ENCODE peak calls at places on chromosome 6, in nine cellular contexts. X is omental fat pad, P is tibial artery, U is AG09309, S is neural progenitor cell, V is psoas muscle, W is body of pancreas, N is H9, Z is GM06990. Q is an unnamed sample.

GRCh38 chr6:152091851-152092341 is 284.4 kb downstream of the ESR1 start:
- DNase-seq in Z (no peak), P (no peak), N (no peak), W (no peak), U (peak), S (no peak), X (no peak), V (no peak), Q (no peak)

GRCh38 chr6:7541175-7542064 is at the start of gene DSP:
- DNase-seq in S (peak), U (no peak), Z (peak), P (no peak), X (no peak), N (peak), V (peak), W (peak), Q (peak)

GRCh38 chr6:63599243-63599642 is 27.0 kb downstream of the LOC128125822 start:
- DNase-seq in W (no peak), P (no peak), X (no peak), S (no peak), U (no peak), N (no peak), Z (no peak), V (no peak), Q (no peak)

GRCh38 chr6:39855356-39855995 is 63.3 kb downstream of the DAAM2 start:
- DNase-seq in P (no peak), U (no peak), Z (no peak), W (no peak), S (no peak), N (no peak), X (no peak), V (no peak), Q (no peak)

GRCh38 chr6:148524976-148525375 is 182.3 kb downstream of the SASH1 start:
- DNase-seq in Z (no peak), S (no peak), W (no peak), X (no peak), N (no peak), V (no peak), U (no peak), P (no peak), Q (no peak)

GRCh38 chr6:80454197-80454596 is 347.7 kb downstream of the BCKDHB start:
- DNase-seq in N (no peak), W (no peak), V (no peak), S (no peak), P (no peak), Z (peak), X (no peak), U (peak), Q (peak)

GRCh38 chr6:35605600-35605999 is 83.1 kb downstream of the FKBP5 start:
- DNase-seq in V (no peak), X (no peak), P (no peak), S (no peak), N (no peak), W (no peak), Z (no peak), U (no peak), Q (no peak)

GRCh38 chr6:143197377-143197776 is 136.7 kb downstream of the AIG1 start:
- DNase-seq in S (no peak), N (no peak), Z (no peak), P (no peak), U (no peak), W (no peak), V (no peak), X (no peak), Q (no peak)

DNA sequence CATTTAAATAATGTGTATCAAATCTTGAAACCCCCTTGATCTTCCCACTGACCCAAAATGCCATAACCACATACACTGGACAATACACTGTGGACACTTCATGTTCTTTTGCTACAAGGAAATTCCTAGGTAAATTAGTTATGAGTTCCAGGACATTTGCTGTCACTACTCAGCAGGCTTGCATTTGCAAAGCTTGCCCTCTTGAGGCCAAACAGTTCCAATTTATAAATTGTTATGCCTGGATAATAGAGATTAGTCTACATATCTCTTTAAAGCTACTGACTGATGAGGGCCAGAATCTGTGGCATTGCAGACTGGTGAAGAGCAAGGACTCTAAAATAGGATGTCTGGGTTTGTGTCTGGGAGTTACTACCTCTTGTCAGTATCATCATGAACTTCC is 17.4 kb upstream of the RAB32 start:
- DNase-seq in U (no peak), X (no peak), W (no peak), V (no peak), N (no peak), Z (no peak), P (no peak), S (no peak), Q (no peak)
- TF ChIP-seq CTCF in U (peak), X (no peak), W (no peak), V (no peak), N (peak), Z (no peak), P (no peak), S (peak), Q (no peak)

DNA sequence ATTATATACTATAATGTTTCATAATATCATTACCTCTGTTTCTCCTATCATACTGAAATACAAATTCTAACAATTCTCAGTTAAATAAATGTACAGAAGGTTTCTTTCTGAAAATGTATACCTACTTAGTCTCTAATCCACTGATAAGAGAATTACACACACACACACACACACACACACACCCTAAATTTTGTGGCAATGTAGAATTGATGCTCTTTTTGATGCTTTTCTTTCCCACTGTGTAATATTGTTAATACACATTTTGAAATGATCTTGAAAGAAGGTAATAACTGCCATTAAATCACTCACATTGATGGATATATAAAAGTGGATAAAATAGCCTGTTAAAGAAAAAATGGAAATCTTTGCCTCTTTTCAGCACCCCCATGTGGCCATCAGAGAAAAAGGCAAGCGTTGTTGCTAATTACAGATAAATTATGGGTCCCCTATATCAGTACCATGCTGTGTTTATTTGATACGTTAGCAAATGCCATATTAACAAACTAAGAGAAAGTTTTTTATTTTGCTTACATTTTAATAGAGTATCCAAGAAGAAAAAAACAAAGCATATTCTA is 76.6 kb upstream of the VGLL2 start:
- DNase-seq in U (no peak), Z (no peak), W (no peak), S (peak), X (no peak), N (no peak), P (no peak), V (no peak), Q (no peak)
- TF ChIP-seq CTCF in U (peak), Z (peak), W (no peak), S (peak), X (no peak), N (peak), P (no peak), V (peak), Q (no peak)

GRCh38 chr6:51934098-51934497 is 153.3 kb downstream of the PKHD1 start:
- DNase-seq in Z (no peak), X (no peak), W (no peak), N (peak), S (peak), U (no peak), V (no peak), P (no peak), Q (peak)
- TF ChIP-seq CTCF in Z (peak), X (no peak), W (no peak), N (peak), S (peak), U (peak), V (no peak), P (no peak), Q (peak)

DNA sequence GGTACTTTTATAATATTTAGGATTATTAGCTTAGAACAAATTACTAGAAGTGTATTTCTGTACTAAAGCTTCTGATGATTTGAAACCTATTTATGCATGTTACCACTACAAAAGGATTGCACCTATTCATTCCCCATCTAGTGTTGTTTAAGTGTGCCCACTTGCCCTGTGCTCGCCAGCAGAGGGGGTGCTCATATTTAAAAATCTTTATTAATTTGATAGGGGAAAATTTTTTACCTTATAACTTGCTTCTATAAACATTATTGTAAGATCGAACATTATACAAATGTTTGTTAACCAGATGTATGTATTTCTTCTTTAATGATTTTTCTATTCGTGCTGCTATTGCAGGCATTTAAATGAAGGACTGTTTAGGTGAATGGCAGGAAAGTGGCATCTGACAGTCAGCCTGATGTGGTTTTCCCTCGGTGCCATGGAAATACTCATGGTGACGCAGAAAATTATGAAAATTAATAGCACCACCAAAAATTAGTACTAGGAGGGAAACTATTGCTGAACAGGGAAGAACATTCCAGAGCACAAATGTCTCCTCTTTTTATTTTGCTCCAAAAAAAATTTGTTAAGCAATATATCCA is 44.1 kb upstream of the FNDC1 start:
- DNase-seq in S (no peak), V (no peak), X (no peak), P (no peak), Z (no peak), N (no peak), U (no peak), W (no peak), Q (no peak)
- TF ChIP-seq CTCF in S (peak), V (peak), X (no peak), P (no peak), Z (peak), N (peak), U (peak), W (no peak), Q (no peak)

DNA sequence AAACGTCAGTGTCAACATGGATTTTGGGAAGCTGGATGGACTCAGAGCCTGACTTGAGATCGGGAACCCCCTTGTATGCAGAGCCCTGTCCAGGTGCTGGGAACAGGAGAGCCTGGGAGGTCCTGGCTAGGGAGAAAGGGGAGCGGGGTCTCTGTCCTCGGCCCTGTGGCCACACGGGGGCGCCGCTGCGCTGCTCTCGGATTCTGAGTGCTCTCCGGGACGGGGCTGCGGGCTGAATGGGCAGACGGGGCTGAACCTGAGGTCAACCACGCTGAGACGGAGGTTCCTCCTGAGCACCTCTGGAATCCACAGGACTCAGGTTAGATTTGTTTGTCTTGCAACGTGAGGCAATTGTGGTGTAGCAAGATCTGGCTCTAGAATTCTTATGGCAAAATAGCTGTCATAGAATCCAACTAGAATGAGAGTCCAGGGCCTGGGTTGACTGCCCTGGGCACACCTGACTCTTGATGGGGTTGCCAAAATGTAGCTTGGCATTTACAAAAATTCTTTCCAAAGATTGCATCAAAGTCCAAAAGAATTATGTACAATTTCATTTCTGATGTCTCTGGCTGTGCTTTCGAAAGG is 20.6 kb upstream of the HLA-F start:
- DNase-seq in P (no peak), X (no peak), S (peak), V (peak), Z (peak), U (no peak), N (peak), W (no peak), Q (peak)
- TF ChIP-seq CTCF in P (peak), X (no peak), S (peak), V (peak), Z (peak), U (peak), N (peak), W (peak), Q (peak)

DNA sequence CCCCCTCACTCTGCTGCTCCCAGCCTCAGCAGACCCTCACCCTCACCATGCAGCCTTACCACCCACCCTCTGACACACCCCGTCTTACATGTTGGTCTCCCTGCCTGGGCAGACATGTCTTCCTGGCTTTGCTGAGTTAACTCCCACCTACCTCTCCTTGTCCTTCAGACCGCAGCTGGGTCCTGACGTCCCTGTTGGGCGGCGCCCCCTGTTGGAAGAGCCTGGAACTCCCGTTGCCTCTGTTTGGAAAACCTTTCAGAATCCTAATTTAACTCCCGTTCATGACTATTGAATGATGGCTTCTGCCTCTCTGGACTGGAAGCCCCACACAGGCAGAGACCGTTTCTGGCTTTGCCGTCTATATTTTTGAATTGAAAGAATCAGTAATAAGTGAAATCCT is 245.1 kb downstream of the MYLK4 start:
- DNase-seq in W (no peak), S (peak), N (peak), U (no peak), P (no peak), X (no peak), V (no peak), Z (peak), Q (no peak)
- TF ChIP-seq CTCF in W (no peak), S (peak), N (peak), U (peak), P (no peak), X (no peak), V (no peak), Z (peak), Q (no peak)

GRCh38 chr6:95577317-95578105 is at the start of gene MANEA:
- DNase-seq in U (peak), X (peak), P (peak), W (peak), S (peak), Z (peak), N (peak), V (peak), Q (peak)
- TF ChIP-seq CTCF in U (no peak), X (no peak), P (no peak), W (no peak), S (no peak), Z (no peak), N (no peak), V (no peak), Q (no peak)

GRCh38 chr6:75863001-75863400 is 114.0 kb downstream of the MYO6 start:
- DNase-seq in V (no peak), U (no peak), P (no peak), W (no peak), S (no peak), Z (no peak), N (no peak), X (no peak), Q (no peak)

DNA sequence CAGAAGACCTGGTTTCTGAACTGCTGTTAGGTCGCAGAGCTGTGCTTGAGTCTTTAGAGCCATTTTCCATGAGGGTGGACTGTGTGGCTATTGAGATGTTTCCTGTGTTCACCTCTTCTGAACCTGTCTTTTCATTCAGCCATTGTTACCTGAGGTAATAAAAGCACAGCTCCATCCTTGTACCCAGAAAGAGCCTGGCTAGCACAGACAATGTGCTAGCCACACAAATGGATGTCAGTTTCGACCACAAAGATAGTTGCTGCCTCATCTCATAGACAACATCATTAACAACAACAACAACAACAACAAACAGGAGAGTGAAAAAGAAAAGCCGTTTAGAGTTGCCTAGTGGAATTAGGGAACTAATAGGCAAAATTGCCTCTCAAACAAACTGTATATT is 114.7 kb downstream of the MYO6 start:
- DNase-seq in P (no peak), U (no peak), S (no peak), Z (no peak), V (no peak), N (no peak), W (no peak), X (no peak), Q (no peak)
- TF ChIP-seq CTCF in P (no peak), U (no peak), S (no peak), Z (no peak), V (no peak), N (no peak), W (no peak), X (no peak), Q (no peak)

DNA sequence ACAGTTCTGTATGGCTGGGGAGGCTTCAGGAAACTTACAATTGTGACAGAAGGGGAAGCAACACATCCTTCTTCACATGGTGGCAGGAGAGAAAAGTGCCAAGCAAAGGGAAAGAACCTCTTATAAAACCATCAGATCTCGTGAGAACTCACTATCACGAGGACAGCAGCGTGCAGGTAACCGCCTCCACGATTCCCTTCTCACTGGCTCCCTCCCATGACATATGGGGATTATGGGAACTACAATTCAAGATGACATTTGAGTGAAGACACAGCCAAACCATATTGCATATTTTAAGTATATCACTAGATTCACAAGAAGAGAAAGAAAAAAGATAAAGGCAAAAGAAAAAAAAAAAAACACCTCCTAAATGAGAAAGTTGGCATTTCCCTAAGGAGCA is 431.9 kb upstream of the RGS17 start:
- DNase-seq in P (no peak), W (no peak), Z (no peak), X (no peak), N (no peak), S (no peak), V (no peak), U (no peak), Q (no peak)
- TF ChIP-seq CTCF in P (no peak), W (no peak), Z (no peak), X (no peak), N (peak), S (peak), V (no peak), U (no peak), Q (no peak)